ENCODE peak calls at places on chromosomes 16 and 17, in five cellular contexts. D is A549, Y is dorsolateral prefrontal cortex, J is IMR-90, Q is tibial nerve. C is an unnamed sample.

GRCh38 chr17:30378191-30378796 is 433 bp upstream of the CPD start:
- DNase-seq in J (peak), D (no peak), Y (peak), Q (no peak), C (no peak)

GRCh38 chr16:74309789-74310781 is 13.5 kb downstream of the PSMD7 start:
- DNase-seq in J (peak), Y (peak), Q (peak), D (peak), C (peak)

GRCh38 chr17:29140051-29140582 is 40.1 kb downstream of the MYO18A start:
- DNase-seq in D (no peak), J (peak), Y (peak), Q (peak), C (peak)

GRCh38 chr17:19399750-19400450 is 11.1 kb upstream of the RNF112 start:
- DNase-seq in Q (no peak), Y (no peak), D (no peak), J (no peak), C (no peak)

GRCh38 chr17:48374650-48375230 is 55.3 kb downstream of the SKAP1 start:
- DNase-seq in Q (peak), J (no peak), D (peak), Y (no peak), C (no peak)

GRCh38 chr16:29678691-29679267 is at the start of gene QPRT:
- DNase-seq in Y (no peak), J (peak), D (peak), Q (no peak), C (peak)

GRCh38 chr17:40283662-40284061 is 4.0 kb upstream of the CDC6 start:
- DNase-seq in D (peak), Y (no peak), Q (no peak), J (peak), C (peak)

GRCh38 chr17:56833023-56833811 is 503 bp downstream of the C17orf67 start:
- DNase-seq in Y (peak), Q (peak), J (peak), D (peak), C (peak)

GRCh38 chr16:11121083-11121482 is 134.9 kb downstream of the SOCS1 start:
- DNase-seq in J (peak), Q (no peak), D (no peak), Y (no peak), C (no peak)

GRCh38 chr17:27280527-27280926 is 13.4 kb upstream of the WSB1 start:
- DNase-seq in J (no peak), D (no peak), Q (no peak), Y (no peak), C (no peak)

GRCh38 chr17:9890124-9890523 is 14.9 kb downstream of the RCVRN start:
- DNase-seq in Q (no peak), Y (no peak), D (peak), J (no peak), C (no peak)

DNA sequence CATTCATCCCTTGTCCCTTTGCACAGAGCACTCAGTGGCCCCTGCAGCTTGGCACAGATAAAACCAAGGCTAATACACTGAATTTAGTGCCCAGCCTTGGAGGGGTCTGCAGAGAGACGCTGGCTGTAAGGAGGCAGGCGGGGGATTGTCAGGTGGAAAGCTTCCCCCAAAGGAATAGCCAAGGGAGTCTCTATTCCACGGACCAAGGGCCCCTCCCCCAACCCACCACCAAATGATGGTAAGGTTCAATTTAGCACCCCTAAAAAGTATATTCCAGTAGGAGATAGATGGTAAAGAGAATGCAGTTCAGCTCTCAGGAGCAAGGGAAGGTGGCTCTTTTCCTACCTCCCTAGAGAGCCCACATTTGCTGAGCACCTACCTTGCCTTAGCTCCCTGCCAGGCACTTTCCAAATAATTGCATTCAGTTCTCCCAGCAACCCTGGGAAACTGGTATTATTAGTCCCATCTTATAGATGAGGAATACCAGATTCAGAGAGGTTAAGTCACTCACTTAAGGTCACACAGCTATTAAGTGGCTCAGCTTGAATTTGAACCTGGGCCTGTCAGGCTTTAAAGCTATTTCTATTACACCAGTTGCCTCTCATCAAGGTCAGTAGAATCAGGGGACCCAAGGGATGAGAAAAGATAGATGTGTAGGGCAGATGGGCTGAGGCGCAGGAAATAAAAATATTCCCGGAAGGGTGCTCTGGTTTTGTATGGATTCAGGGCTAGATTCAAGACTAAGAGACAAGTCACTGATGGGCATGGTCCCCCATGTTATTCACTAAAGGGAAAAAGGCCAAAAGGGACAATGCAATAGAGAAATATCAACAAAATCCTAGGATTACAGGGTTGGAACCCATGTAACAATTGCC is 20.0 kb upstream of the ZFHX3 start:
- DNase-seq in Q (no peak), Y (no peak), J (no peak), D (no peak), C (no peak)
- TF ChIP-seq CTCF in Q (no peak), Y (no peak), J (peak), D (no peak), C (no peak)

GRCh38 chr17:76537578-76538280 is at the start of gene CYGB:
- DNase-seq in Q (peak), J (no peak), Y (peak), D (no peak), C (no peak)

GRCh38 chr17:76539631-76540271 is at the start of gene PRCD:
- DNase-seq in Y (no peak), D (peak), J (no peak), Q (no peak), C (no peak)

GRCh38 chr17:76540381-76541300 is 797 bp downstream of the PRCD start:
- DNase-seq in Y (peak), Q (peak), J (peak), D (peak), C (peak)

GRCh38 chr17:76538281-76538931 is 897 bp upstream of the CYGB start:
- DNase-seq in Q (no peak), D (no peak), J (no peak), Y (peak), C (no peak)

DNA sequence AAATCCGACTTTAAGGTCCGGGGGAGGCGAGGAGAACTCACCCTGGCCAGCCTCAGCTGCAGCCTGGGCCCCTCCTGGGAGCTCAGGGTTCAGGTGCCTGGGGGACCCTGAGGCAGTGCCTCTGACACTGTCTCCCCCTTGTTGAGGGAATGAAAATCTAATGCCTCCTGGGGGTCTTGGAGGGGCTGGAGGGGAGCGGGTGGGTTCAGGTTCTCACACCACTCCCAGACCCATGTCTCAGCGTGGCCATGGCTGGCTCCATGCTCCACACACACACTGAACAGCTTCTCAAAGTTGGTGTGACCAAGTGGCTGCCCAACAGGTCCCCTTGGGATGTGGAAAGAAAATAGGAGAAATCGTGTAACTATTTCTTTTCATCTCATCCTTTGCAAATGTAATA is 903 bp upstream of the PRCD start:
- DNase-seq in D (no peak), J (no peak), Q (no peak), Y (no peak), C (no peak)
- H3K4me3 ChIP-seq in D (no peak), J (no peak), Q (no peak), Y (no peak), C (no peak)

GRCh38 chr17:45313927-45314760 is 2.7 kb downstream of the MAP3K14 start:
- DNase-seq in D (no peak), J (no peak), Y (no peak), Q (no peak), C (no peak)
- H3K27ac ChIP-seq in D (peak), J (no peak), Y (no peak), Q (no peak), C (no peak)

GRCh38 chr16:1721372-1721771 is 15.4 kb downstream of the MAPK8IP3 start:
- DNase-seq in Y (no peak), D (no peak), Q (no peak), J (no peak), C (no peak)

GRCh38 chr16:1724491-1724890 is 18.5 kb downstream of the MAPK8IP3 start:
- DNase-seq in Y (no peak), J (no peak), D (no peak), Q (no peak), C (no peak)

GRCh38 chr16:1726661-1727502 is 20.9 kb downstream of the MAPK8IP3 start:
- DNase-seq in J (no peak), Y (no peak), Q (no peak), D (no peak), C (no peak)

GRCh38 chr16:1727651-1728624 is 21.9 kb downstream of the MAPK8IP3 start:
- DNase-seq in Y (no peak), J (no peak), D (no peak), Q (no peak), C (no peak)

GRCh38 chr16:1723450-1724147 is 17.6 kb downstream of the MAPK8IP3 start:
- DNase-seq in Q (peak), D (peak), J (peak), Y (no peak), C (peak)
- TF ChIP-seq CTCF in Q (peak), D (peak), J (peak), Y (peak), C (peak)

C was measured in brain microvascular endothelial cell.